ENCODE peak calls at places on chromosomes 11 and 22, in seven cellular contexts. C is nephron progenitor cell; W is esophagus squamous epithelium; S is RWPE2; M is HepG2; U is GM13977; A is activated CD8-positive, alpha-beta T cell treated with anti-CD3 and anti-CD28 coated beads for 36 hours. N is an unnamed sample.

GRCh38 chr22:17477401-17477833 is 85.9 kb upstream of the SLC25A18 start:
- DNase-seq in C (no peak), W (no peak), S (no peak), M (no peak), U (no peak), A (no peak), N (no peak)

GRCh38 chr22:47634342-47634741 is 871.9 kb downstream of the TBC1D22A start:
- DNase-seq in C (no peak), W (no peak), S (no peak), M (no peak), U (no peak), A (no peak), N (no peak)

GRCh38 chr11:125070699-125071254 is 7.7 kb downstream of the SLC37A2 start:
- DNase-seq in C (no peak), W (no peak), S (peak), M (peak), U (peak), A (peak), N (peak)

GRCh38 chr11:16081756-16082531 is 274.4 kb downstream of the SOX6 start:
- DNase-seq in C (no peak), W (no peak), S (no peak), M (no peak), U (no peak), A (no peak), N (no peak)

GRCh38 chr11:88482871-88483301 is 145.3 kb upstream of the CTSC start:
- DNase-seq in C (no peak), W (no peak), S (no peak), M (no peak), U (no peak), A (no peak), N (no peak)

GRCh38 chr11:63007920-63008319 is 7.7 kb downstream of the SLC22A8 start:
- DNase-seq in C (no peak), W (no peak), S (no peak), M (no peak), U (no peak), A (no peak), N (no peak)

GRCh38 chr11:130737866-130738431 is 178.3 kb downstream of the SNX19 start:
- DNase-seq in C (no peak), W (no peak), S (no peak), M (no peak), U (no peak), A (no peak), N (no peak)

GRCh38 chr22:34001701-34002466 is 81.6 kb upstream of the LARGE1 start:
- DNase-seq in C (no peak), W (no peak), S (no peak), M (no peak), U (no peak), A (no peak), N (no peak)

GRCh38 chr22:20457506-20458240 is 20.0 kb upstream of the SCARF2 start:
- DNase-seq in C (no peak), W (no peak), S (no peak), M (no peak), U (no peak), A (no peak), N (no peak)

GRCh38 chr11:126403039-126403438 is 47.6 kb downstream of the ST3GAL4 start:
- DNase-seq in C (no peak), W (no peak), S (peak), M (no peak), U (no peak), A (no peak), N (no peak)

GRCh38 chr22:28923826-28924732 is 40.7 kb downstream of the ZNRF3 start:
- DNase-seq in C (peak), W (no peak), S (no peak), M (peak), U (no peak), A (no peak), N (no peak)

GRCh38 chr11:120707098-120707497 is 195.6 kb downstream of the GRIK4 start:
- DNase-seq in C (no peak), W (no peak), S (no peak), M (no peak), U (no peak), A (no peak), N (no peak)

GRCh38 chr22:43077121-43077877 is 11.9 kb downstream of the TTLL1 start:
- DNase-seq in C (no peak), W (no peak), S (no peak), M (no peak), U (no peak), A (no peak), N (no peak)

GRCh38 chr11:27183672-27184457 is 143.2 kb downstream of the BBOX1 start:
- DNase-seq in C (peak), W (no peak), S (no peak), M (peak), U (peak), A (peak), N (peak)
- TF ChIP-seq CTCF in C (peak), W (peak), S (peak), M (peak), U (peak), A (peak), N (peak)

DNA sequence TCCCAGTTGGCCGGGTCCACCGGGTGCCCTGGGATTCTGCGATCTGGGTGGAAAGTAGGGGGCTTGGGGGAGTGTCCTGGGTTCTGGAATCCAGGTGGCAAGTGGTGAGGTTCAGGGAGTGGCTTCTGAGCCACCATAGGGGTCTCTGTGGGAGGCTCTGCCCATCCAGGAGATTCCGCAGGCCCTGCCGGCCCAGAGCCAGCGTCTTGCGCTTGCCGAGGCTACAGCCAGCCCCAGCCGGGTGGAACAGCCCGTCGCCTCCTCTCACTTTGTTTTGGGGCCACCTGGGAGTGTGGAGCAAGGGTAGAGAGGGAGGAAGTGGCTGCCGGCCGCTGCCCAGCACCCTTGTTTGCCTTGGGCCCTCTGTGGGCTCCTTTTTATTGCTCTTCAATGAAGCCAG is 60.6 kb upstream of the PPP6R3 start:
- DNase-seq in C (no peak), W (no peak), S (peak), M (no peak), U (no peak), A (no peak), N (no peak)
- TF ChIP-seq CTCF in C (no peak), W (no peak), S (no peak), M (no peak), U (no peak), A (no peak), N (no peak)

DNA sequence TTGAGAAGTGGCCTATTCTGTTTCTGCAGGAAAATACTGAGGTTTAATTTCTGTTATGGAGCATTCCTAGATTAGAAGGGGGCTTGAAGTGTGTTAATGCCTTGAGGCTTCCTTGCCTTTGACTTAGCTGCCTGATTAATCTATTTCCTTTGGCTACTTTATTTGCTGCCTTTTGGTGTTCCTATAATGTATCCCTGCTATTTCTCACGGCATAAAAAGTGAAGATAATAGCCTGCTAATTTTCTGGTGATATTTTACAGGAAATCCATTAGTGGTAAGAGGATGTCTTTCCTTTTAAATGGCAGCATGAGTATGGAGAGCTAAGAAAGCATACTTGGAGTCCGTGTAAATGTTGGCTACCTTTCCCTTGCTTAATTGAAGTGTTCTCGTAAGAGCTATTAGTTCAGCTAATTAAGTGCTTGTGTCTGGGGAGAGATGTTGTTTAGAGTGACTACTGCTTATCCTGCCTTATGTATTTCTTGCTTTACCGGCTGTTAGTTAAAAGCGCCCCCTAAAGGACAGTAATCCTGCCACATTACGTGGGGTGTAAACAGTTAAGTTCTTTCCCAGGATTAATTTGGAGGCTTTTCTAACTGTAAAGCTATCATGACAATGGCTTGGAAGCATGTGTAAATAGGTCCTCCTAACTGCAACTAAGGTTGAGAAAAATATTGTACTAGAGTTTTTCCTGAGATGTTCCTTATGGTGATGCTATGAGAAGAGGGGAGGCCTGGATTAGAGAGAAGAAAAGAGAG is 45.6 kb downstream of the ZNF280B start:
- DNase-seq in C (no peak), W (no peak), S (no peak), M (peak), U (no peak), A (no peak), N (no peak)
- TF ChIP-seq CTCF in C (no peak), W (no peak), S (no peak), M (peak), U (no peak), A (no peak), N (peak)

GRCh38 chr11:102812188-102812587 is 14.2 kb upstream of the MMP1 start:
- DNase-seq in C (no peak), W (no peak), S (no peak), M (no peak), U (no peak), A (no peak), N (no peak)

GRCh38 chr11:102813484-102813883 is 15.5 kb upstream of the MMP1 start:
- DNase-seq in C (no peak), W (no peak), S (no peak), M (no peak), U (no peak), A (no peak), N (no peak)

GRCh38 chr11:102806296-102806695 is 8.3 kb upstream of the MMP1 start:
- DNase-seq in C (no peak), W (no peak), S (no peak), M (no peak), U (no peak), A (no peak), N (no peak)

GRCh38 chr11:102807921-102808320 is 10.0 kb upstream of the MMP1 start:
- DNase-seq in C (peak), W (no peak), S (no peak), M (peak), U (no peak), A (peak), N (no peak)

DNA sequence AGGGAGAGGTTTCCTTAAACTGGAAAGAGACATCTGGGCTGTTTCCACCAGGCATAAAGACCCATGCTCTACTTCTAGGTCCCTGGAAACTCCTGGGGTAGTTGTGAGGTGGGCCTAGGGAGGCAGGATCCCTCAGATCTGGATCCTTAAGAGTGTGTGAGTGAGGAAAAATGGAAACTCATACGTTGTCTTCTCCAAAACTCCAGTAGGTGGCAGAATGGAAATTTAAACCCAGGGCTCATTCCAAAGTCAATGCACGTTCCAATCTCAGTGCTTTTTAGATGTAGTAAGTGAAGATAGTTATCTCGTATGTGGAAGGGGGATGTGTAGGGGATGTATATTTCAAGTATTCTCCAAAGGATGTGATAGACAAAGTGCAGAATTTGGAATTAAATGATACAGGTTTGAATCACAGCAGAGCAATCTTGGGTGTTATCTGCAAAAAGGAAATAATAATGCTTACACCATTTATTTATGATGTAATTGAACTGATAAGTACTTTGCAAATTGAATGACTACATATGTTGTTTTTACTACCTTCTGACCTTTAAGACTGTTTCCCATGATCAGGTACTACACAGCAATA is 13.1 kb upstream of the MMP1 start:
- DNase-seq in C (no peak), W (no peak), S (no peak), M (peak), U (no peak), A (no peak), N (no peak)
- TF ChIP-seq CTCF in C (peak), W (peak), S (peak), M (peak), U (peak), A (no peak), N (peak)

GRCh38 chr11:70481625-70482528 is 83.5 kb downstream of the CTTN start:
- DNase-seq in C (no peak), W (no peak), S (no peak), M (no peak), U (no peak), A (no peak), N (no peak)

GRCh38 chr11:70482529-70482917 is 84.2 kb downstream of the CTTN start:
- DNase-seq in C (no peak), W (no peak), S (no peak), M (no peak), U (no peak), A (no peak), N (no peak)

GRCh38 chr11:70485326-70486025 is 87.1 kb downstream of the CTTN start:
- DNase-seq in C (no peak), W (no peak), S (no peak), M (no peak), U (no peak), A (no peak), N (no peak)

GRCh38 chr11:70483940-70484339 is 85.6 kb downstream of the CTTN start:
- DNase-seq in C (no peak), W (no peak), S (no peak), M (no peak), U (no peak), A (no peak), N (no peak)

GRCh38 chr11:70483077-70483861 is 84.9 kb downstream of the CTTN start:
- DNase-seq in C (no peak), W (no peak), S (no peak), M (no peak), U (peak), A (no peak), N (peak)
- TF ChIP-seq CTCF in C (peak), W (no peak), S (peak), M (peak), U (peak), A (no peak), N (peak)